ENCODE peak calls at places on chromosomes 3 and 15, in nine cellular contexts. K, M, X, G, A, S, O, N and V are unnamed samples.
A peak's percentile ranks its signal among the peaks of the same experiment; 100 is the strongest.

GRCh38 chr3:139173372-139174108 is 128.8 kb upstream of the PRR23C start:
- DNase-seq in K (no peak), M (no peak), G (peak; percentile 40), S (no peak), N (no peak), X (peak; percentile 9), O (no peak), A (peak; percentile 28), V (no peak)

GRCh38 chr3:184688251-184688851 is 23.5 kb downstream of the MAGEF1 start:
- DNase-seq in M (no peak), S (no peak), O (no peak), K (no peak), N (no peak), X (no peak), G (no peak), A (no peak), V (no peak)

GRCh38 chr3:53234841-53235232 is 21.0 kb downstream of the TKT start:
- DNase-seq in M (no peak), X (no peak), G (no peak), S (no peak), A (no peak), K (no peak), N (no peak), O (no peak), V (no peak)

GRCh38 chr3:189625071-189625470 is 6.1 kb upstream of the TP63 start:
- DNase-seq in X (no peak), M (no peak), G (no peak), A (no peak), N (no peak), S (no peak), K (no peak), O (no peak), V (no peak)

GRCh38 chr15:31079519-31079918 is 22.0 kb downstream of the TRPM1 start:
- DNase-seq in K (no peak), G (no peak), M (no peak), S (no peak), A (no peak), X (no peak), N (no peak), O (no peak), V (no peak)

GRCh38 chr3:24523988-24524727 is 29.5 kb upstream of the THRB start:
- DNase-seq in S (no peak), G (no peak), O (no peak), K (no peak), X (peak; percentile 75), M (no peak), N (no peak), A (no peak), V (no peak)

GRCh38 chr3:62151591-62151990 is 221.8 kb downstream of the FEZF2 start:
- DNase-seq in X (no peak), S (no peak), N (no peak), A (no peak), G (no peak), K (no peak), M (no peak), O (no peak), V (no peak)

GRCh38 chr3:52570076-52570475 is 33.7 kb downstream of the UQCC5 start:
- DNase-seq in A (no peak), K (no peak), G (no peak), M (no peak), X (no peak), N (no peak), S (no peak), O (no peak), V (no peak)

GRCh38 chr3:24299801-24300626 is 194.6 kb downstream of the THRB start:
- DNase-seq in N (no peak), A (peak; percentile 86), M (no peak), K (no peak), X (peak; percentile 39), S (no peak), O (no peak), G (no peak), V (no peak)

GRCh38 chr3:44659015-44659414 is 10.5 kb downstream of the ZNF35 start:
- DNase-seq in M (no peak), X (no peak), K (no peak), O (no peak), N (no peak), S (no peak), G (no peak), A (no peak), V (no peak)

GRCh38 chr3:195160257-195160898 is 110.6 kb downstream of the XXYLT1 start:
- DNase-seq in O (no peak), K (no peak), S (no peak), M (no peak), N (no peak), X (no peak), A (no peak), G (no peak), V (no peak)